ENCODE peak calls at places on chromosomes 11 and 22, in nine cellular contexts. S is anterior cingulate cortex; V is activated T-cell treated with anti-CD3 and anti-CD28 coated beads for 1 hour; O is activated effector memory CD4-positive, alpha-beta T cell treated with anti-CD3 and anti-CD28 coated beads, Interleukin-2, amount 50 U/mL, for 16 hours; E is GM04504; J is posterior cingulate gyrus; A is amygdala; M is NCI-H82; R is GM12865. L is an unnamed sample.

GRCh38 chr22:48639896-48640732 is 1187.6 kb downstream of the BRD1 start:
- DNase-seq in S (no peak), V (no peak), O (no peak), E (no peak), J (no peak), A (no peak), M (peak; percentile 1), R (no peak), L (no peak)

GRCh38 chr11:126879516-126879915 is 121.1 kb downstream of the KIRREL3 start:
- DNase-seq in S (no peak), V (no peak), O (no peak), E (no peak), J (no peak), A (no peak), M (no peak), R (no peak), L (no peak)

GRCh38 chr11:123742778-123743177 is 1.3 kb upstream of the ZNF202 start:
- DNase-seq in S (no peak), V (no peak), O (no peak), E (no peak), J (no peak), A (no peak), M (peak; percentile 71), R (no peak), L (no peak)

GRCh38 chr11:1333091-1333772 is 23.8 kb upstream of the TOLLIP start:
- DNase-seq in S (no peak), V (no peak), O (no peak), E (no peak), J (no peak), A (no peak), M (no peak), R (no peak), L (no peak)

GRCh38 chr11:72750086-72750485 is 2.1 kb downstream of the ARAP1 start:
- DNase-seq in S (peak; percentile 61), V (no peak), O (no peak), E (no peak), J (peak; percentile 68), A (peak; percentile 54), M (no peak), R (no peak), L (no peak)

GRCh38 chr11:63882555-63883242 is 34.3 kb downstream of the RCOR2 start:
- DNase-seq in S (peak; percentile 37), V (no peak), O (no peak), E (no peak), J (no peak), A (no peak), M (no peak), R (no peak), L (no peak)

GRCh38 chr22:20672082-20672424 is 101.9 kb upstream of the SERPIND1 start:
- DNase-seq in S (no peak), V (no peak), O (no peak), E (no peak), J (no peak), A (no peak), M (no peak), R (no peak), L (no peak)

GRCh38 chr11:119340335-119341221 is at the start of gene C1QTNF5:
- DNase-seq in S (peak; percentile 56), V (no peak), O (no peak), E (no peak), J (no peak), A (no peak), M (no peak), R (no peak), L (peak; percentile 92)

GRCh38 chr22:25953276-25953675 is 211.3 kb downstream of the MYO18B start:
- DNase-seq in S (no peak), V (no peak), O (no peak), E (no peak), J (no peak), A (no peak), M (peak; percentile 34), R (no peak), L (no peak)

GRCh38 chr11:29171350-29171950 is 845.4 kb downstream of the KCNA4 start:
- DNase-seq in S (no peak), V (no peak), O (no peak), E (no peak), J (no peak), A (no peak), M (no peak), R (no peak), L (no peak)

GRCh38 chr11:114273890-114274635 is 22.1 kb upstream of the NNMT start:
- DNase-seq in S (no peak), V (no peak), O (no peak), E (no peak), J (no peak), A (no peak), M (no peak), R (no peak), L (no peak)

GRCh38 chr11:131544591-131544990 is 174.2 kb downstream of the NTM start:
- DNase-seq in S (no peak), V (no peak), O (no peak), E (no peak), J (no peak), A (no peak), M (peak; percentile 21), R (no peak), L (no peak)

GRCh38 chr11:118622376-118623290 is 15.2 kb downstream of the PHLDB1 start:
- DNase-seq in S (peak; percentile 16), V (no peak), O (no peak), E (no peak), J (no peak), A (no peak), M (peak; percentile 90), R (no peak), L (peak; percentile 67)

GRCh38 chr22:25673721-25674120 is 68.3 kb upstream of the MYO18B start:
- DNase-seq in S (no peak), V (no peak), O (no peak), E (no peak), J (no peak), A (no peak), M (no peak), R (no peak), L (no peak)

GRCh38 chr11:80613630-80614029 is 1172.8 kb upstream of the TENM4 start:
- DNase-seq in S (no peak), V (no peak), O (no peak), E (no peak), J (no peak), A (no peak), M (peak; percentile 47), R (no peak), L (no peak)

GRCh38 chr11:62108017-62108750 is 15.6 kb upstream of the INCENP start:
- DNase-seq in S (no peak), V (no peak), O (peak; percentile 64), E (no peak), J (no peak), A (no peak), M (peak; percentile 78), R (peak; percentile 74), L (peak; percentile 83)

GRCh38 chr11:123707606-123708205 is 33.8 kb downstream of the ZNF202 start:
- DNase-seq in S (peak; percentile 9), V (peak; percentile 48), O (peak; percentile 73), E (peak; percentile 28), J (peak; percentile 34), A (no peak), M (peak; percentile 87), R (peak; percentile 63), L (peak; percentile 72)

GRCh38 chr11:7547091-7547490 is 33.3 kb downstream of the PPFIBP2 start:
- DNase-seq in S (no peak), V (no peak), O (no peak), E (no peak), J (no peak), A (no peak), M (no peak), R (no peak), L (no peak)

GRCh38 chr11:35588627-35589026 is 29.6 kb upstream of the FJX1 start:
- DNase-seq in S (no peak), V (no peak), O (no peak), E (no peak), J (no peak), A (no peak), M (no peak), R (no peak), L (no peak)

GRCh38 chr22:43481528-43482309 is 69.9 kb downstream of the MPPED1 start:
- DNase-seq in S (peak; percentile 56), V (no peak), O (peak; percentile 56), E (no peak), J (no peak), A (no peak), M (peak; percentile 21), R (peak; percentile 29), L (no peak)

GRCh38 chr11:75454987-75455386 is 22.0 kb upstream of the KLHL35 start:
- DNase-seq in S (no peak), V (no peak), O (no peak), E (no peak), J (no peak), A (no peak), M (no peak), R (no peak), L (no peak)

L was measured in lung microvascular endothelial cell.